ENCODE peak calls at places on chromosomes 12 and 14, in eight cellular contexts. E, N, S, B, Z, P, Q and Y are unnamed samples.

GRCh38 chr12:112503521-112503920 is 84.8 kb downstream of the PTPN11 start:
- DNase-seq in E (no peak), N (no peak), S (no peak), B (peak), Z (no peak), P (no peak), Q (no peak), Y (no peak)

GRCh38 chr14:51547260-51547659 is 104.5 kb upstream of the FRMD6 start:
- DNase-seq in E (no peak), N (no peak), S (peak), B (no peak), Z (no peak), P (peak), Q (no peak), Y (no peak)

GRCh38 chr14:105102361-105102760 is 37.1 kb upstream of the GPR132 start:
- DNase-seq in E (no peak), N (no peak), S (no peak), B (no peak), Z (no peak), P (no peak), Q (no peak), Y (no peak)

GRCh38 chr12:114866331-114866730 is 182.4 kb upstream of the TBX3 start:
- DNase-seq in E (no peak), N (no peak), S (no peak), B (no peak), Z (no peak), P (no peak), Q (no peak), Y (no peak)

GRCh38 chr12:102601621-102602020 is 121.3 kb upstream of the IGF1 start:
- DNase-seq in E (no peak), N (no peak), S (no peak), B (no peak), Z (no peak), P (no peak), Q (no peak), Y (no peak)

GRCh38 chr12:11553871-11554533 is 95.5 kb upstream of the ETV6 start:
- DNase-seq in E (peak), N (peak), S (peak), B (no peak), Z (peak), P (peak), Q (peak), Y (peak)

GRCh38 chr12:94535614-94535932 is 75.9 kb upstream of the CEP83 start:
- DNase-seq in E (no peak), N (no peak), S (no peak), B (no peak), Z (no peak), P (peak), Q (no peak), Y (no peak)

GRCh38 chr14:68652433-68652690 is 140.5 kb downstream of the ZFP36L1 start:
- DNase-seq in E (no peak), N (no peak), S (no peak), B (no peak), Z (no peak), P (no peak), Q (no peak), Y (no peak)

GRCh38 chr12:29426516-29426915 is 45.5 kb upstream of the ERGIC2 start:
- DNase-seq in E (no peak), N (no peak), S (no peak), B (no peak), Z (no peak), P (no peak), Q (no peak), Y (no peak)

GRCh38 chr14:58861546-58861945 is 223.8 kb downstream of the DACT1 start:
- DNase-seq in E (no peak), N (no peak), S (no peak), B (no peak), Z (no peak), P (no peak), Q (no peak), Y (no peak)

GRCh38 chr12:96368233-96368632 is 32.0 kb downstream of the CDK17 start:
- DNase-seq in E (no peak), N (no peak), S (peak), B (no peak), Z (no peak), P (no peak), Q (no peak), Y (no peak)

GRCh38 chr14:69685217-69685616 is 73.8 kb downstream of the SUSD6 start:
- DNase-seq in E (peak), N (peak), S (no peak), B (no peak), Z (no peak), P (no peak), Q (no peak), Y (peak)

GRCh38 chr12:132170094-132170636 is 25.9 kb downstream of the NOC4L start:
- DNase-seq in E (no peak), N (no peak), S (no peak), B (peak), Z (no peak), P (no peak), Q (no peak), Y (no peak)

GRCh38 chr14:65937079-65937803 is 524.7 kb downstream of the FUT8 start:
- DNase-seq in E (no peak), N (no peak), S (no peak), B (no peak), Z (no peak), P (no peak), Q (no peak), Y (no peak)

GRCh38 chr12:16454481-16454880 is 107.0 kb downstream of the MGST1 start:
- DNase-seq in E (no peak), N (no peak), S (no peak), B (no peak), Z (no peak), P (no peak), Q (no peak), Y (no peak)

GRCh38 chr12:57315681-57316080 is 64.7 kb upstream of the STAC3 start:
- DNase-seq in E (no peak), N (no peak), S (no peak), B (no peak), Z (no peak), P (no peak), Q (no peak), Y (no peak)

GRCh38 chr12:94898388-94898787 is 105.1 kb downstream of the NDUFA12 start:
- DNase-seq in E (no peak), N (no peak), S (no peak), B (no peak), Z (peak), P (no peak), Q (no peak), Y (no peak)

GRCh38 chr12:94150483-94151225 is 2.3 kb downstream of the PLXNC1 start:
- DNase-seq in E (peak), N (peak), S (no peak), B (no peak), Z (peak), P (no peak), Q (peak), Y (peak)

GRCh38 chr14:23182372-23183014 is 967 bp downstream of the SLC7A8 start:
- DNase-seq in E (no peak), N (peak), S (no peak), B (peak), Z (peak), P (peak), Q (peak), Y (no peak)

GRCh38 chr14:52951730-52952481 is 1.1 kb upstream of the FERMT2 start:
- DNase-seq in E (peak), N (no peak), S (peak), B (peak), Z (peak), P (peak), Q (no peak), Y (peak)

GRCh38 chr12:30450872-30451271 is 244.8 kb downstream of the IPO8 start:
- DNase-seq in E (no peak), N (no peak), S (no peak), B (no peak), Z (no peak), P (no peak), Q (no peak), Y (no peak)

GRCh38 chr14:60622210-60622919 is 26.9 kb downstream of the SIX1 start:
- DNase-seq in E (no peak), N (no peak), S (no peak), B (no peak), Z (no peak), P (peak), Q (no peak), Y (no peak)

GRCh38 chr12:89082354-89082753 is 269.9 kb downstream of the DUSP6 start:
- DNase-seq in E (no peak), N (no peak), S (no peak), B (no peak), Z (no peak), P (no peak), Q (no peak), Y (no peak)

GRCh38 chr12:114916124-114916523 is 232.1 kb upstream of the TBX3 start:
- DNase-seq in E (no peak), N (no peak), S (no peak), B (no peak), Z (no peak), P (no peak), Q (no peak), Y (no peak)

GRCh38 chr14:73785336-73785833 is 66.2 kb upstream of the PTGR2 start:
- DNase-seq in E (no peak), N (no peak), S (peak), B (no peak), Z (no peak), P (no peak), Q (peak), Y (no peak)

GRCh38 chr12:121465921-121466799 is 66.2 kb downstream of the RNF34 start:
- DNase-seq in E (peak), N (peak), S (no peak), B (peak), Z (no peak), P (no peak), Q (peak), Y (peak)

GRCh38 chr12:63752283-63752682 is 27.4 kb upstream of the RXYLT1 start:
- DNase-seq in E (no peak), N (no peak), S (no peak), B (no peak), Z (no peak), P (no peak), Q (no peak), Y (no peak)

GRCh38 chr12:63753743-63754142 is 26.0 kb upstream of the RXYLT1 start:
- DNase-seq in E (no peak), N (no peak), S (no peak), B (no peak), Z (no peak), P (no peak), Q (no peak), Y (no peak)
- TF ChIP-seq CTCF in E (no peak), N (no peak), S (no peak), B (no peak), Z (no peak), P (no peak), Q (no peak), Y (no peak)

GRCh38 chr14:93223565-93223964 is 16.5 kb downstream of the UBR7 start:
- DNase-seq in E (no peak), N (no peak), S (no peak), B (no peak), Z (no peak), P (no peak), Q (no peak), Y (no peak)

GRCh38 chr14:93220509-93220908 is 13.5 kb downstream of the UBR7 start:
- DNase-seq in E (no peak), N (no peak), S (no peak), B (no peak), Z (no peak), P (no peak), Q (no peak), Y (no peak)

GRCh38 chr14:93214598-93214997 is 7.5 kb downstream of the UBR7 start:
- DNase-seq in E (no peak), N (no peak), S (no peak), B (no peak), Z (no peak), P (no peak), Q (no peak), Y (no peak)

GRCh38 chr14:93219103-93219726 is 12.2 kb downstream of the UBR7 start:
- DNase-seq in E (peak), N (peak), S (peak), B (no peak), Z (peak), P (peak), Q (peak), Y (peak)
- TF ChIP-seq CTCF in E (peak), N (peak), S (peak), B (peak), Z (no peak), P (no peak), Q (peak), Y (peak)

DNA sequence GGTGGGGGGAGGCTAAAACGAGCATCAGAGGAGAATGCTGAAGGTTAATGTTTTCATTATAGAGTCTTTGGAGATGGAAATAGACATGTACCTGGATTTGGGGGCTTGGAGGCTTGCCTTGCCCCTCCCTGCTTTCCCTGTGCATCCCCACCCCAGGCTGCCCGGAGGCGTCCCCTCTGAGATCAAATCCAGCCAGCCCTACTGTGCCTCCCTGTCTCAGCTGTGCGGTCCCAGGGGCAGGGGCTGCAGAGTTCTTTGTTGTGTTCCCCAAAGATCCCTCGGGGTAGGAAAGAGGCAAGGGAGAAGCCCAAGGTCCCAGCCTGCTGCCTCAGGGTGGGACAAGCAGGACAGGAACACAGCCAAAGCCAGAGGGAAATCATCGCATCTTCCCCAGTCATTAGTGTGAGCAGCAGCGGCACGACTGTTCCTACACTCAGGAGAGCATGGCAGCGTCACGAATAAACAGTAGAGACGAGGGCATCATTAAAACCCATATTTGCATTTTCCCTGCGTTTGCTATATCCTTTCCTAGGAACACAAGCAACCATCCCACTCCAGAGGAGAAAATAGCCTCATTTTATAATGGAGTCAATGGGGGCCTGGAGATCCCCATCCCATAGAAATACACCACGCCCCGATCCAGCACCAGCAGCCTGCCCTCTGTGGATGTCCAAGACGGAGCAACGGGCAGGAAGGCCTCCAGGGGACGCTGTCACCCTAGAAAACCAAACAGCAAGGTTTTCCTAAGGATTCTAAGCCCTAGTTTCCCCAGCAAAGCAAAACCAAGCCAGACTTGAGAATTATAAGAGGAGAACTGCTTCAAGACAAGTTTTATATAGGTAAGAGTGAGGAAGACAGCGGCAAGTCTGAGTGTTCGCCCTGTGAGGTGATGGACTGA is 32.4 kb downstream of the ANO2 start:
- DNase-seq in E (no peak), N (no peak), S (no peak), B (no peak), Z (peak), P (no peak), Q (no peak), Y (no peak)
- TF ChIP-seq CTCF in E (no peak), N (no peak), S (no peak), B (no peak), Z (peak), P (no peak), Q (no peak), Y (no peak)

DNA sequence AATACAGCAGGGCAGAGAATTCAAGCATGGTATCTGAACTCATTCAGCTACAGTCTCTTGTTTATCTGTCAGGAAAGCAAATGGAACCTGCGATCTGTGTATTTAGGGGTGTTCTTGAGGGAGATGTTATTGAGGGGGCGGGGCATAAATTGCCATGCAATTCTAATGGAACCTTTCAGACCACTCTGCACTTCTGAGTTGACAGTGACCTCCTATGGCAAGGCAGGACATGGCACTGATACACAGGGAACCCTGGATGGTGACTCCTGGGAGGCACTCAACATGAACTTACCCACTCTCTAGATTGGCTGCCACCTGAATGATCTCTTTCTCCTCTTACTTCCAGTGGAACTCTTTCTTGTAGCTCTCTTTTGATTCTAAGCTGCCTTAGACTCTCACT is 787.3 kb downstream of the VRK1 start:
- DNase-seq in E (no peak), N (no peak), S (no peak), B (no peak), Z (peak), P (no peak), Q (no peak), Y (no peak)
- TF ChIP-seq CTCF in E (no peak), N (no peak), S (no peak), B (no peak), Z (no peak), P (no peak), Q (no peak), Y (no peak)

DNA sequence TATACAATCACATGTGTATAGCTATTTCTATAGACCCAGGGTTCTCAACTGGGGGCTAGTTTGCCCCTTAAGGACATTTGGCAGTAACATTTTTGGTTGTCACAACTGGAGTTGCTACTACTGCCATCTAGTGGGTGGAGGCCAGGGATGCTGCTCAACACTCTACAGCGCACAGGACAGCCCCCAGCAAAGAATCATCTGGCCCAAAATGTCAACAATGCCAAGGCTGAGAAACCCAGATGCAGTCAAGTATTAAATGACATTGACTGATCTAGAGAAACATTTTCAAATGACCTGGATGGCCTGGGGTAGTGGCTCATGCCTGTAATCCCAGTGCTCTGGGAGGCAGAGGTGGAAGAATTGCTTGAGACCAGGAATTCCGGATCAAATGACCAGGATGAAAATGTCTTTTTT is 5.8 kb downstream of the WSB2 start:
- DNase-seq in E (peak), N (peak), S (peak), B (peak), Z (peak), P (no peak), Q (peak), Y (peak)
- TF ChIP-seq CTCF in E (peak), N (peak), S (peak), B (peak), Z (peak), P (no peak), Q (peak), Y (peak)

GRCh38 chr12:90829044-90829443 is 125.9 kb downstream of the CCER1 start:
- DNase-seq in E (no peak), N (no peak), S (no peak), B (no peak), Z (no peak), P (no peak), Q (no peak), Y (no peak)
- TF ChIP-seq CTCF in E (no peak), N (no peak), S (no peak), B (no peak), Z (no peak), P (no peak), Q (no peak), Y (no peak)